ENCODE peak calls at places on chromosomes 7 and 10, in ten cellular contexts. One of them, this sample, is unnamed.

GRCh38 chr10:133528845-133529575 is 1.8 kb downstream of the CYP2E1 start:
- DNase-seq in kidney: peak
- DNase-seq in GM04503: no peak
- DNase-seq in activated naive CD8-positive, alpha-beta T cell treated with anti-CD3 and anti-CD28 coated beads, Interleukin-2, amount 50 U/mL, for 24 hours: peak
- DNase-seq in COR-L47: no peak
- DNase-seq in SK-N-DZ: peak
- DNase-seq in NCI-H82: peak
- DNase-seq in neural crest cell: no peak
- DNase-seq in GM12864: no peak
- DNase-seq in ELR: no peak
- DNase-seq in this sample: peak

GRCh38 chr10:104127411-104127810 is 5.4 kb downstream of the SFR1 start:
- DNase-seq in ELR: peak
- DNase-seq in GM04503: no peak
- DNase-seq in activated naive CD8-positive, alpha-beta T cell treated with anti-CD3 and anti-CD28 coated beads, Interleukin-2, amount 50 U/mL, for 24 hours: no peak
- DNase-seq in GM12864: no peak
- DNase-seq in neural crest cell: no peak
- DNase-seq in COR-L47: peak
- DNase-seq in SK-N-DZ: no peak
- DNase-seq in NCI-H82: peak
- DNase-seq in kidney: no peak
- DNase-seq in this sample: peak

GRCh38 chr10:43386549-43386948 is 15.1 kb downstream of the FXYD4 start:
- DNase-seq in SK-N-DZ: no peak
- DNase-seq in activated naive CD8-positive, alpha-beta T cell treated with anti-CD3 and anti-CD28 coated beads, Interleukin-2, amount 50 U/mL, for 24 hours: no peak
- DNase-seq in NCI-H82: no peak
- DNase-seq in GM04503: no peak
- DNase-seq in kidney: peak
- DNase-seq in COR-L47: no peak
- DNase-seq in GM12864: no peak
- DNase-seq in neural crest cell: no peak
- DNase-seq in ELR: no peak
- DNase-seq in this sample: no peak

GRCh38 chr10:31650010-31650409 is 278.6 kb downstream of the ARHGAP12 start:
- DNase-seq in kidney: peak
- DNase-seq in GM12864: no peak
- DNase-seq in activated naive CD8-positive, alpha-beta T cell treated with anti-CD3 and anti-CD28 coated beads, Interleukin-2, amount 50 U/mL, for 24 hours: no peak
- DNase-seq in GM04503: peak
- DNase-seq in COR-L47: no peak
- DNase-seq in neural crest cell: no peak
- DNase-seq in ELR: peak
- DNase-seq in SK-N-DZ: peak
- DNase-seq in NCI-H82: peak
- DNase-seq in this sample: peak

GRCh38 chr7:50921114-50921513 is 138.4 kb upstream of the GRB10 start:
- DNase-seq in COR-L47: peak
- DNase-seq in ELR: no peak
- DNase-seq in activated naive CD8-positive, alpha-beta T cell treated with anti-CD3 and anti-CD28 coated beads, Interleukin-2, amount 50 U/mL, for 24 hours: no peak
- DNase-seq in neural crest cell: no peak
- DNase-seq in kidney: no peak
- DNase-seq in SK-N-DZ: no peak
- DNase-seq in GM12864: no peak
- DNase-seq in GM04503: no peak
- DNase-seq in NCI-H82: no peak
- DNase-seq in this sample: no peak

GRCh38 chr10:48504141-48504885 is 100.6 kb downstream of the ARHGAP22 start:
- DNase-seq in kidney: peak
- DNase-seq in GM04503: no peak
- DNase-seq in activated naive CD8-positive, alpha-beta T cell treated with anti-CD3 and anti-CD28 coated beads, Interleukin-2, amount 50 U/mL, for 24 hours: no peak
- DNase-seq in NCI-H82: no peak
- DNase-seq in COR-L47: no peak
- DNase-seq in neural crest cell: no peak
- DNase-seq in GM12864: no peak
- DNase-seq in ELR: no peak
- DNase-seq in SK-N-DZ: no peak
- DNase-seq in this sample: no peak

GRCh38 chr7:122155566-122155965 is 11.5 kb upstream of the AASS start:
- DNase-seq in GM04503: no peak
- DNase-seq in SK-N-DZ: no peak
- DNase-seq in activated naive CD8-positive, alpha-beta T cell treated with anti-CD3 and anti-CD28 coated beads, Interleukin-2, amount 50 U/mL, for 24 hours: no peak
- DNase-seq in NCI-H82: no peak
- DNase-seq in kidney: no peak
- DNase-seq in COR-L47: no peak
- DNase-seq in ELR: no peak
- DNase-seq in neural crest cell: no peak
- DNase-seq in GM12864: no peak
- DNase-seq in this sample: no peak

GRCh38 chr10:725786-726185 is 36.3 kb upstream of the DIP2C start:
- DNase-seq in GM04503: no peak
- DNase-seq in neural crest cell: no peak
- DNase-seq in COR-L47: no peak
- DNase-seq in kidney: no peak
- DNase-seq in activated naive CD8-positive, alpha-beta T cell treated with anti-CD3 and anti-CD28 coated beads, Interleukin-2, amount 50 U/mL, for 24 hours: no peak
- DNase-seq in ELR: no peak
- DNase-seq in NCI-H82: no peak
- DNase-seq in SK-N-DZ: no peak
- DNase-seq in GM12864: no peak
- DNase-seq in this sample: no peak

GRCh38 chr10:101354584-101355070 is 662 bp downstream of the BTRC start:
- DNase-seq in ELR: no peak
- DNase-seq in activated naive CD8-positive, alpha-beta T cell treated with anti-CD3 and anti-CD28 coated beads, Interleukin-2, amount 50 U/mL, for 24 hours: no peak
- DNase-seq in GM12864: no peak
- DNase-seq in neural crest cell: no peak
- DNase-seq in GM04503: no peak
- DNase-seq in SK-N-DZ: no peak
- DNase-seq in kidney: no peak
- DNase-seq in NCI-H82: no peak
- DNase-seq in COR-L47: no peak
- DNase-seq in this sample: no peak

GRCh38 chr10:34710391-34710751 is 104.7 kb downstream of the PARD3 start:
- DNase-seq in NCI-H82: no peak
- DNase-seq in GM12864: no peak
- DNase-seq in SK-N-DZ: no peak
- DNase-seq in neural crest cell: no peak
- DNase-seq in kidney: no peak
- DNase-seq in activated naive CD8-positive, alpha-beta T cell treated with anti-CD3 and anti-CD28 coated beads, Interleukin-2, amount 50 U/mL, for 24 hours: no peak
- DNase-seq in COR-L47: no peak
- DNase-seq in GM04503: no peak
- DNase-seq in ELR: peak
- DNase-seq in this sample: no peak

GRCh38 chr7:2010551-2011265 is 222.0 kb downstream of the MAD1L1 start:
- DNase-seq in SK-N-DZ: no peak
- DNase-seq in kidney: peak
- DNase-seq in NCI-H82: no peak
- DNase-seq in ELR: no peak
- DNase-seq in GM04503: no peak
- DNase-seq in COR-L47: no peak
- DNase-seq in neural crest cell: no peak
- DNase-seq in activated naive CD8-positive, alpha-beta T cell treated with anti-CD3 and anti-CD28 coated beads, Interleukin-2, amount 50 U/mL, for 24 hours: no peak
- DNase-seq in GM12864: no peak
- DNase-seq in this sample: peak

GRCh38 chr7:132575336-132575986 is 809 bp downstream of the PLXNA4 start:
- DNase-seq in SK-N-DZ: peak
- DNase-seq in activated naive CD8-positive, alpha-beta T cell treated with anti-CD3 and anti-CD28 coated beads, Interleukin-2, amount 50 U/mL, for 24 hours: peak
- DNase-seq in GM04503: peak
- DNase-seq in kidney: peak
- DNase-seq in GM12864: no peak
- DNase-seq in COR-L47: peak
- DNase-seq in ELR: peak
- DNase-seq in NCI-H82: peak
- DNase-seq in neural crest cell: peak
- DNase-seq in this sample: peak

GRCh38 chr10:112532053-112532658 is 85.1 kb downstream of the VTI1A start:
- DNase-seq in NCI-H82: no peak
- DNase-seq in neural crest cell: no peak
- DNase-seq in GM04503: no peak
- DNase-seq in kidney: no peak
- DNase-seq in ELR: no peak
- DNase-seq in SK-N-DZ: no peak
- DNase-seq in activated naive CD8-positive, alpha-beta T cell treated with anti-CD3 and anti-CD28 coated beads, Interleukin-2, amount 50 U/mL, for 24 hours: no peak
- DNase-seq in COR-L47: no peak
- DNase-seq in GM12864: peak
- DNase-seq in this sample: no peak

GRCh38 chr10:55242544-55242943 is 441.5 kb upstream of the PCDH15 start:
- DNase-seq in GM04503: no peak
- DNase-seq in GM12864: no peak
- DNase-seq in kidney: no peak
- DNase-seq in SK-N-DZ: no peak
- DNase-seq in activated naive CD8-positive, alpha-beta T cell treated with anti-CD3 and anti-CD28 coated beads, Interleukin-2, amount 50 U/mL, for 24 hours: no peak
- DNase-seq in COR-L47: no peak
- DNase-seq in NCI-H82: peak
- DNase-seq in ELR: no peak
- DNase-seq in neural crest cell: no peak
- DNase-seq in this sample: no peak

GRCh38 chr7:1530946-1531262 is 402 bp downstream of the MAFK start:
- DNase-seq in neural crest cell: no peak
- DNase-seq in kidney: no peak
- DNase-seq in ELR: no peak
- DNase-seq in activated naive CD8-positive, alpha-beta T cell treated with anti-CD3 and anti-CD28 coated beads, Interleukin-2, amount 50 U/mL, for 24 hours: no peak
- DNase-seq in COR-L47: no peak
- DNase-seq in NCI-H82: no peak
- DNase-seq in SK-N-DZ: no peak
- DNase-seq in GM04503: no peak
- DNase-seq in GM12864: no peak
- DNase-seq in this sample: no peak

GRCh38 chr7:134818568-134819345 is 39.3 kb downstream of the CALD1 start:
- DNase-seq in COR-L47: no peak
- DNase-seq in GM12864: no peak
- DNase-seq in GM04503: no peak
- DNase-seq in ELR: no peak
- DNase-seq in neural crest cell: no peak
- DNase-seq in activated naive CD8-positive, alpha-beta T cell treated with anti-CD3 and anti-CD28 coated beads, Interleukin-2, amount 50 U/mL, for 24 hours: no peak
- DNase-seq in SK-N-DZ: peak
- DNase-seq in kidney: no peak
- DNase-seq in NCI-H82: no peak
- DNase-seq in this sample: no peak

GRCh38 chr10:64976150-64976549 is 1454.9 kb downstream of the REEP3 start:
- DNase-seq in COR-L47: no peak
- DNase-seq in activated naive CD8-positive, alpha-beta T cell treated with anti-CD3 and anti-CD28 coated beads, Interleukin-2, amount 50 U/mL, for 24 hours: no peak
- DNase-seq in NCI-H82: no peak
- DNase-seq in SK-N-DZ: no peak
- DNase-seq in neural crest cell: no peak
- DNase-seq in GM04503: no peak
- DNase-seq in GM12864: no peak
- DNase-seq in ELR: no peak
- DNase-seq in kidney: no peak
- DNase-seq in this sample: no peak